ENCODE peak calls at places on chromosomes 11 and 22, in eight cellular contexts. J is heart right ventricle; H is immature natural killer cell; W is T-helper 2 cell; P is stimulated activated CD4-positive, alpha-beta T cell treated with anti-CD3 and anti-CD28 coated beads, Interleukin-1b, Interleukin-23, amount 100 ng/mL, for 48 hours; F is H9; L is HFFc6; A is adipocyte. I is an unnamed sample.

GRCh38 chr11:45259607-45260006 is 26.5 kb downstream of the SYT13 start:
- DNase-seq in P (no peak), J (no peak), H (no peak), A (no peak), W (no peak), F (no peak), L (peak; percentile 42), I (no peak)

GRCh38 chr22:36442506-36443197 is 38.8 kb downstream of the TXN2 start:
- DNase-seq in W (no peak), L (no peak), H (no peak), F (no peak), P (no peak), J (no peak), A (no peak), I (no peak)

GRCh38 chr22:38882480-38882879 is 10.5 kb upstream of the CBX6 start:
- DNase-seq in J (no peak), F (no peak), H (no peak), L (no peak), P (no peak), W (no peak), A (peak; percentile 29), I (no peak)

GRCh38 chr11:10828407-10828806 is 19.7 kb upstream of the EIF4G2 start:
- DNase-seq in A (no peak), J (no peak), W (no peak), F (no peak), L (no peak), P (no peak), H (no peak), I (no peak)

GRCh38 chr11:130637566-130637965 is 189.1 kb downstream of the ADAMTS15 start:
- DNase-seq in P (no peak), H (no peak), A (no peak), F (no peak), J (no peak), L (no peak), W (no peak), I (no peak)

GRCh38 chr22:46936378-46936916 is 174.0 kb downstream of the TBC1D22A start:
- DNase-seq in F (no peak), P (no peak), H (no peak), A (peak; percentile 5), J (no peak), L (no peak), W (no peak), I (no peak)

GRCh38 chr22:23075050-23075449 is 4.7 kb downstream of the GNAZ start:
- DNase-seq in F (no peak), L (no peak), J (no peak), A (no peak), W (no peak), P (no peak), H (no peak), I (no peak)

GRCh38 chr11:76462317-76462716 is 17.5 kb downstream of the EMSY start:
- DNase-seq in H (no peak), L (no peak), J (no peak), A (peak; percentile 7), W (no peak), F (no peak), P (no peak), I (no peak)

GRCh38 chr11:77131560-77131959 is 3.5 kb downstream of the MYO7A start:
- DNase-seq in L (no peak), J (no peak), A (no peak), F (no peak), H (no peak), P (no peak), W (no peak), I (no peak)

GRCh38 chr22:49090061-49090852 is 737.4 kb downstream of the BRD1 start:
- DNase-seq in P (no peak), H (no peak), F (no peak), L (no peak), W (no peak), A (no peak), J (no peak), I (no peak)

GRCh38 chr22:19169947-19170318 is 8.6 kb downstream of the SLC25A1 start:
- DNase-seq in P (no peak), H (no peak), J (no peak), W (no peak), L (no peak), F (no peak), A (no peak), I (no peak)

GRCh38 chr11:62223095-62223494 is 14.6 kb downstream of the SCGB2A1 start:
- DNase-seq in W (no peak), P (no peak), A (no peak), H (no peak), L (no peak), F (no peak), J (no peak), I (no peak)

GRCh38 chr11:1326435-1327063 is 17.1 kb upstream of the TOLLIP start:
- DNase-seq in P (no peak), J (no peak), L (peak; percentile 36), A (no peak), H (no peak), F (no peak), W (no peak), I (no peak)

GRCh38 chr22:23204541-23205157 is 24.3 kb downstream of the BCR start:
- DNase-seq in F (no peak), J (peak; percentile 86), H (no peak), A (no peak), L (no peak), P (no peak), W (no peak), I (no peak)